ENCODE peak calls at places on chromosomes 2 and 18, in eight cellular contexts. One of them, this sample, is unnamed.

GRCh38 chr2:240895656-240896388 is at the start of gene MAB21L4:
- DNase-seq in stromal cell of bone marrow: no peak
- DNase-seq in amniotic stem cell: no peak
- DNase-seq in GM12892: no peak
- DNase-seq in D341Med: no peak
- DNase-seq in skeletal muscle cell: no peak
- DNase-seq in bronchial epithelial cell: peak
- DNase-seq in Ammon's horn: no peak
- DNase-seq in this sample: no peak

GRCh38 chr2:18900691-18901113 is 311.3 kb upstream of the NT5C1B start:
- DNase-seq in stromal cell of bone marrow: peak
- DNase-seq in amniotic stem cell: no peak
- DNase-seq in GM12892: no peak
- DNase-seq in D341Med: no peak
- DNase-seq in skeletal muscle cell: peak
- DNase-seq in bronchial epithelial cell: no peak
- DNase-seq in Ammon's horn: no peak
- DNase-seq in this sample: no peak

GRCh38 chr2:178419123-178419522 is 31.9 kb downstream of the PRKRA start:
- DNase-seq in stromal cell of bone marrow: no peak
- DNase-seq in amniotic stem cell: no peak
- DNase-seq in GM12892: no peak
- DNase-seq in D341Med: no peak
- DNase-seq in skeletal muscle cell: no peak
- DNase-seq in bronchial epithelial cell: peak
- DNase-seq in Ammon's horn: peak
- DNase-seq in this sample: no peak

GRCh38 chr2:214713080-214713830 is 96.2 kb downstream of the BARD1 start:
- DNase-seq in stromal cell of bone marrow: no peak
- DNase-seq in amniotic stem cell: no peak
- DNase-seq in GM12892: no peak
- DNase-seq in D341Med: no peak
- DNase-seq in skeletal muscle cell: no peak
- DNase-seq in bronchial epithelial cell: peak
- DNase-seq in Ammon's horn: no peak
- DNase-seq in this sample: no peak

GRCh38 chr2:217901826-217902225 is 101.0 kb downstream of the TNS1 start:
- DNase-seq in stromal cell of bone marrow: peak
- DNase-seq in amniotic stem cell: no peak
- DNase-seq in GM12892: no peak
- DNase-seq in D341Med: no peak
- DNase-seq in skeletal muscle cell: peak
- DNase-seq in bronchial epithelial cell: peak
- DNase-seq in Ammon's horn: no peak
- DNase-seq in this sample: no peak

GRCh38 chr2:222440670-222441422 is 16.5 kb downstream of the SGPP2 start:
- DNase-seq in stromal cell of bone marrow: peak
- DNase-seq in amniotic stem cell: no peak
- DNase-seq in GM12892: no peak
- DNase-seq in D341Med: no peak
- DNase-seq in skeletal muscle cell: peak
- DNase-seq in bronchial epithelial cell: no peak
- DNase-seq in Ammon's horn: no peak
- DNase-seq in this sample: no peak

GRCh38 chr2:101151859-101152194 is 645 bp upstream of the TBC1D8 start:
- DNase-seq in stromal cell of bone marrow: no peak
- DNase-seq in amniotic stem cell: no peak
- DNase-seq in GM12892: no peak
- DNase-seq in D341Med: no peak
- DNase-seq in skeletal muscle cell: no peak
- DNase-seq in bronchial epithelial cell: no peak
- DNase-seq in Ammon's horn: peak
- DNase-seq in this sample: no peak

GRCh38 chr2:109396338-109397180 is 217.2 kb downstream of the SEPTIN10 start:
- DNase-seq in stromal cell of bone marrow: no peak
- DNase-seq in amniotic stem cell: no peak
- DNase-seq in GM12892: no peak
- DNase-seq in D341Med: no peak
- DNase-seq in skeletal muscle cell: no peak
- DNase-seq in bronchial epithelial cell: no peak
- DNase-seq in Ammon's horn: no peak
- DNase-seq in this sample: no peak

GRCh38 chr18:24176727-24177416 is 38.0 kb downstream of the CABYR start:
- DNase-seq in stromal cell of bone marrow: peak
- DNase-seq in amniotic stem cell: peak
- DNase-seq in GM12892: peak
- DNase-seq in D341Med: peak
- DNase-seq in skeletal muscle cell: no peak
- DNase-seq in bronchial epithelial cell: peak
- DNase-seq in Ammon's horn: peak
- DNase-seq in this sample: no peak

GRCh38 chr2:236659758-236660150 is 90.1 kb downstream of the ACKR3 start:
- DNase-seq in stromal cell of bone marrow: peak
- DNase-seq in amniotic stem cell: no peak
- DNase-seq in GM12892: no peak
- DNase-seq in D341Med: no peak
- DNase-seq in skeletal muscle cell: peak
- DNase-seq in bronchial epithelial cell: peak
- DNase-seq in Ammon's horn: no peak
- DNase-seq in this sample: no peak

GRCh38 chr2:55162284-55163006 is 69.6 kb downstream of the CLHC1 start:
- DNase-seq in stromal cell of bone marrow: no peak
- DNase-seq in amniotic stem cell: no peak
- DNase-seq in GM12892: no peak
- DNase-seq in D341Med: no peak
- DNase-seq in skeletal muscle cell: no peak
- DNase-seq in bronchial epithelial cell: no peak
- DNase-seq in Ammon's horn: no peak
- DNase-seq in this sample: no peak

GRCh38 chr2:30664761-30665358 is 142.4 kb downstream of the CAPN13 start:
- DNase-seq in stromal cell of bone marrow: peak
- DNase-seq in amniotic stem cell: peak
- DNase-seq in GM12892: no peak
- DNase-seq in D341Med: no peak
- DNase-seq in skeletal muscle cell: peak
- DNase-seq in bronchial epithelial cell: peak
- DNase-seq in Ammon's horn: no peak
- DNase-seq in this sample: no peak

GRCh38 chr18:23872701-23873550 is 141.6 kb upstream of the TTC39C start:
- DNase-seq in stromal cell of bone marrow: no peak
- DNase-seq in amniotic stem cell: no peak
- DNase-seq in GM12892: no peak
- DNase-seq in D341Med: no peak
- DNase-seq in skeletal muscle cell: no peak
- DNase-seq in bronchial epithelial cell: peak
- DNase-seq in Ammon's horn: no peak
- DNase-seq in this sample: peak

GRCh38 chr2:188788621-188789020 is 185.6 kb upstream of the COL3A1 start:
- DNase-seq in stromal cell of bone marrow: peak
- DNase-seq in amniotic stem cell: no peak
- DNase-seq in GM12892: no peak
- DNase-seq in D341Med: no peak
- DNase-seq in skeletal muscle cell: peak
- DNase-seq in bronchial epithelial cell: peak
- DNase-seq in Ammon's horn: peak
- DNase-seq in this sample: no peak

GRCh38 chr18:50151876-50152275 is 43.1 kb downstream of the MYO5B start:
- DNase-seq in stromal cell of bone marrow: peak
- DNase-seq in amniotic stem cell: no peak
- DNase-seq in GM12892: no peak
- DNase-seq in D341Med: no peak
- DNase-seq in skeletal muscle cell: peak
- DNase-seq in bronchial epithelial cell: peak
- DNase-seq in Ammon's horn: no peak
- DNase-seq in this sample: no peak

GRCh38 chr2:119485336-119486110 is 38.8 kb downstream of the SCTR start:
- DNase-seq in stromal cell of bone marrow: no peak
- DNase-seq in amniotic stem cell: no peak
- DNase-seq in GM12892: no peak
- DNase-seq in D341Med: no peak
- DNase-seq in skeletal muscle cell: no peak
- DNase-seq in bronchial epithelial cell: no peak
- DNase-seq in Ammon's horn: no peak
- DNase-seq in this sample: no peak

GRCh38 chr2:175430236-175430635 is 248.7 kb upstream of the ATP5MC3 start:
- DNase-seq in stromal cell of bone marrow: no peak
- DNase-seq in amniotic stem cell: no peak
- DNase-seq in GM12892: no peak
- DNase-seq in D341Med: no peak
- DNase-seq in skeletal muscle cell: no peak
- DNase-seq in bronchial epithelial cell: no peak
- DNase-seq in Ammon's horn: no peak
- DNase-seq in this sample: no peak

GRCh38 chr2:60556441-60556997 is 3.1 kb upstream of the BCL11A start:
- DNase-seq in stromal cell of bone marrow: no peak
- DNase-seq in amniotic stem cell: no peak
- DNase-seq in GM12892: no peak
- DNase-seq in D341Med: no peak
- DNase-seq in skeletal muscle cell: no peak
- DNase-seq in bronchial epithelial cell: no peak
- DNase-seq in Ammon's horn: no peak
- DNase-seq in this sample: no peak

GRCh38 chr2:236160366-236161081 is 7.7 kb downstream of the GBX2 start:
- DNase-seq in stromal cell of bone marrow: no peak
- DNase-seq in amniotic stem cell: no peak
- DNase-seq in GM12892: no peak
- DNase-seq in D341Med: no peak
- DNase-seq in skeletal muscle cell: no peak
- DNase-seq in bronchial epithelial cell: no peak
- DNase-seq in Ammon's horn: no peak
- DNase-seq in this sample: no peak

GRCh38 chr18:74573053-74573452 is 24.6 kb upstream of the ZNF407 start:
- DNase-seq in stromal cell of bone marrow: no peak
- DNase-seq in amniotic stem cell: no peak
- DNase-seq in GM12892: no peak
- DNase-seq in D341Med: no peak
- DNase-seq in skeletal muscle cell: no peak
- DNase-seq in bronchial epithelial cell: no peak
- DNase-seq in Ammon's horn: no peak
- DNase-seq in this sample: no peak

GRCh38 chr2:120250640-120251039 is 2.0 kb upstream of the RALB start:
- DNase-seq in stromal cell of bone marrow: no peak
- DNase-seq in amniotic stem cell: no peak
- DNase-seq in GM12892: no peak
- DNase-seq in D341Med: no peak
- DNase-seq in skeletal muscle cell: no peak
- DNase-seq in bronchial epithelial cell: no peak
- DNase-seq in Ammon's horn: no peak
- DNase-seq in this sample: no peak

GRCh38 chr2:219430633-219431615 is 3.7 kb upstream of the SPEG start:
- DNase-seq in stromal cell of bone marrow: no peak
- DNase-seq in amniotic stem cell: no peak
- DNase-seq in GM12892: no peak
- DNase-seq in D341Med: peak
- DNase-seq in skeletal muscle cell: peak
- DNase-seq in bronchial epithelial cell: peak
- DNase-seq in Ammon's horn: peak
- DNase-seq in this sample: no peak

GRCh38 chr2:71566271-71566858 is 113.0 kb downstream of the DYSF start:
- DNase-seq in stromal cell of bone marrow: peak
- DNase-seq in amniotic stem cell: peak
- DNase-seq in GM12892: no peak
- DNase-seq in D341Med: no peak
- DNase-seq in skeletal muscle cell: no peak
- DNase-seq in bronchial epithelial cell: no peak
- DNase-seq in Ammon's horn: no peak
- DNase-seq in this sample: no peak

GRCh38 chr2:127324635-127325034 is 30.7 kb upstream of the ERCC3 start:
- DNase-seq in stromal cell of bone marrow: peak
- DNase-seq in amniotic stem cell: peak
- DNase-seq in GM12892: no peak
- DNase-seq in D341Med: peak
- DNase-seq in skeletal muscle cell: peak
- DNase-seq in bronchial epithelial cell: peak
- DNase-seq in Ammon's horn: peak
- DNase-seq in this sample: no peak

GRCh38 chr2:136378712-136379595 is 261.0 kb upstream of the CXCR4 start:
- DNase-seq in stromal cell of bone marrow: no peak
- DNase-seq in amniotic stem cell: no peak
- DNase-seq in GM12892: no peak
- DNase-seq in D341Med: peak
- DNase-seq in skeletal muscle cell: no peak
- DNase-seq in bronchial epithelial cell: peak
- DNase-seq in Ammon's horn: peak
- DNase-seq in this sample: peak

GRCh38 chr2:39241588-39241987 is 2.2 kb downstream of the CDKL4 start:
- DNase-seq in stromal cell of bone marrow: no peak
- DNase-seq in amniotic stem cell: no peak
- DNase-seq in GM12892: no peak
- DNase-seq in D341Med: no peak
- DNase-seq in skeletal muscle cell: no peak
- DNase-seq in bronchial epithelial cell: no peak
- DNase-seq in Ammon's horn: no peak
- DNase-seq in this sample: no peak

GRCh38 chr2:126914811-126915500 is 16.3 kb downstream of the TEX51 start:
- DNase-seq in stromal cell of bone marrow: no peak
- DNase-seq in amniotic stem cell: no peak
- DNase-seq in GM12892: no peak
- DNase-seq in D341Med: peak
- DNase-seq in skeletal muscle cell: no peak
- DNase-seq in bronchial epithelial cell: no peak
- DNase-seq in Ammon's horn: peak
- DNase-seq in this sample: no peak

GRCh38 chr2:55019547-55020258 is 30.5 kb downstream of the RTN4 start:
- DNase-seq in stromal cell of bone marrow: no peak
- DNase-seq in amniotic stem cell: no peak
- DNase-seq in GM12892: no peak
- DNase-seq in D341Med: no peak
- DNase-seq in skeletal muscle cell: no peak
- DNase-seq in bronchial epithelial cell: peak
- DNase-seq in Ammon's horn: no peak
- DNase-seq in this sample: no peak

This sample was measured in CD8-positive, alpha-beta T cell.